ENCODE peak calls at places on chromosome 22, in six cellular contexts. T is H9, G is heart left ventricle, X is uterus, Z is HL-60, U is A549. F is an unnamed sample.

GRCh38 chr22:50581950-50582561 is 593 bp downstream of the CHKB start:
- DNase-seq in G (peak; percentile 61), U (no peak), Z (no peak), X (no peak), T (no peak), F (no peak)

GRCh38 chr22:48489551-48490512 is 1337.8 kb downstream of the BRD1 start:
- DNase-seq in Z (no peak), U (peak; percentile 23), T (peak; percentile 30), G (no peak), X (peak; percentile 5), F (no peak)

GRCh38 chr22:19641254-19641982 is 72.9 kb upstream of the SEPTIN5 start:
- DNase-seq in X (no peak), Z (no peak), G (no peak), T (peak; percentile 88), U (peak; percentile 36), F (no peak)

GRCh38 chr22:47808236-47808845 is 1045.9 kb downstream of the TBC1D22A start:
- DNase-seq in X (no peak), T (no peak), Z (no peak), U (no peak), G (no peak), F (no peak)

GRCh38 chr22:50277761-50278160 is 7.6 kb upstream of the MAPK11 start:
- DNase-seq in G (no peak), U (no peak), X (no peak), Z (no peak), T (no peak), F (no peak)

GRCh38 chr22:49327411-49327810 is 500.3 kb downstream of the BRD1 start:
- DNase-seq in T (no peak), Z (no peak), G (no peak), U (no peak), X (no peak), F (no peak)

GRCh38 chr22:49269928-49270327 is 557.7 kb downstream of the BRD1 start:
- DNase-seq in G (no peak), Z (no peak), T (peak; percentile 59), U (no peak), X (no peak), F (no peak)

GRCh38 chr22:17580461-17581031 is 17.2 kb downstream of the SLC25A18 start:
- DNase-seq in X (no peak), U (no peak), T (peak; percentile 69), Z (no peak), G (no peak), F (no peak)

GRCh38 chr22:29080061-29080975 is 7.5 kb downstream of the KREMEN1 start:
- DNase-seq in T (no peak), G (peak; percentile 51), X (no peak), U (no peak), Z (no peak), F (no peak)

GRCh38 chr22:23225724-23226496 is 45.6 kb downstream of the BCR start:
- DNase-seq in X (peak; percentile 44), G (peak; percentile 53), T (no peak), Z (no peak), U (peak; percentile 24), F (no peak)

DNA sequence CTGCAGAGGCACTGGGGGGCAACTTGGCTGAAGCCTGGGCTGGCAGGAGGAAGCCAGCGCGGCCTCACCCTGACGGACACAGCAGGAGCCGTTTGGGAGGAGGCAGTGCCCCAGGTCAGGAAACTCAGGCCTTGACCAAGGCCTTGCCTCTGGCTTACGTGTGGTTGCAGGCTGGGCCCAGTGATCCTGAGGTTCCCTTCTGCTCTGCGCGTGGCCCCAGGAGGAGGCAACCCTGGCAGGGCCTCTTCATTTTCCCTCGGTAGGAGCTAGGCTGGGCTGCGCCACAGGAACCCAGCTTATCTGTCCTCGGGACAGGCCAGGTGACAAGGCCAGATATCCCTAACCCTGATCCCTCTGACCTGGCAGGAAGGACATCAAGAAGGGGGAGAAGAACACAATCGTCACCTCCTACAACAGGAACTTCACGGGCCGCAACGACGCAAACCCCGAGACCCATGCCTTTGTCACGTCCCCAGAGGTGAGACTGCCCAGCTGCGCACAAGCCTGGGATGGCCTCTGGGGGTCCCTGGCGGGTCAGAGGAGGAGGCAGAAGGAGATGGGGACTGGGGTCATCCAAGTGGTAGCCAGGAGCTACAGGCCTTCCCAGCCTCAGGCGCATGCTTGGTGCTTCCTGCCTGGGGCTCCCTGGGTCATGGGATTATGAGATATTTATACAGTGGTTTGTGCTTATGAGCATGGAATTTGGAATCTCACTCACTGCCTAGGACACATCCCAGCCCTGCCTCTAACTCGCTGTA is 20.6 kb downstream of the POLR3H start:
- DNase-seq in X (no peak), T (peak; percentile 58), Z (no peak), U (no peak), G (peak; percentile 62), F (no peak)
- H3K27ac ChIP-seq in X (peak overlapping the region; percentile 85), T (no peak overlapping the region), Z (no peak overlapping the region), U (peak overlapping the region; percentile 16), G (peak overlapping the region; percentile 80), F (peak overlapping the region; percentile 82)

DNA sequence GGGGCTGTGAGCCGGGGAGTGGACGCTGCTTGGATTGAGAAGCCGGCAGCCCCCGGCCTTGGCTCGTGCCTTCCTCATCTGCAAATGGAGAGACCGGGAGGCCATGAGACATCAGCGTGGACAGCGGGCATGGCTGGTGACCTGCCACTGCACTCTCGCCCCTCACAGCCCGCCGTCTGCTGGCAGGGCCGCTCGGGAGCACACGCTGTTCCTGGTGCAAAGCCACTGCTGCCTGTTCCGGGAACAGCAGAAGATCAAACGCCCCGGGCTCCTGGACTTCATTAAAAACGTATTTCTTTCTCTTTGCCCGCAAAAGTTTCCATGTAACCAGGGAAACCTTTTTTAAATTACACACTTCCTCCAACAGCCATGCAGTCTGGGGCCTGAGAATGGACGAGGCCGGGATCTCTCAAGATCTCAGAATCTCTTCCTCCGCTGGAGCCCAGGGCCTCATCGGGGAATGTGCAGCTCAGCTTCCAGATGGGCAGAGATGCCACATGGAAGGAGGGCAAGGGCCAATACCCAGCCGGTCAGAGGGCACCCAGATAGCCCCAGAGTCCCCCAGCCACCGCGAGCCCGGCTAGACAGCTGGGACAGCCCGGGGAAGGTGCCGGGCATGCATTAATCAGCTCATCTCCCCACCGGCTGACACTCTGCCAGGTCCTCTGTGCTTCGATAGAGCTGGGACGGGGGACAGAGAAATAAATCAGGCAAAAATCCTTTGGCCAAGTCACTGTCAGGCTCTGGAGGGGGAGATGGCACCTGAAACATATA is 62.9 kb upstream of the PRR5 start:
- DNase-seq in X (no peak), U (no peak), G (no peak), T (no peak), Z (no peak), F (no peak)
- H3K27ac ChIP-seq in X (peak overlapping the region; percentile 44), U (no peak overlapping the region), G (no peak overlapping the region), T (no peak overlapping the region), Z (no peak overlapping the region), F (no peak overlapping the region)

DNA sequence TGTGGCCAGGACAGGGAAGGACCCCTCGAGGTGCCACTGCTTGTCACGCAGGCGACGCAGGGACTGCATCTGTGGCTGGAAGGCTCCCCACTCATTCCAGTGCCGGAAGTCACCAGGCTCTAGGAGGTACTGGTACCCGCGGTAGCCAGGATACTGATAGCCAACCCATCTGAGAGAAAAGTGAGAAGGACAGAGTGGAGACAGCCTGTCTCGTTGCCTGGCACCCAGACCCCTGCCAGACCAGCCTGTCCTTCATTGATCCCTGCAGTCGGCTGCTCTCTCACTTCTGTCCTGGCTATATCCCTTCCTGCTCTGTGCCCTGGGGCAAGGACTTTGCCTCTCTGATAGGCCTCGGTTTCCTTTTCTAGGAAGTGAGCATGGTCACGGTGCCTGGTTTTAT is 9.6 kb upstream of the TPST2 start:
- DNase-seq in Z (no peak), U (no peak), X (no peak), T (no peak), G (no peak), F (no peak)
- H3K27ac ChIP-seq in Z (no peak overlapping the region), U (no peak overlapping the region), X (no peak overlapping the region), T (no peak overlapping the region), G (no peak overlapping the region), F (no peak overlapping the region)

GRCh38 chr22:43827926-43828710 is 16.0 kb upstream of the EFCAB6 start:
- DNase-seq in X (no peak), G (no peak), Z (no peak), U (no peak), T (peak; percentile 25), F (no peak)

GRCh38 chr22:43828711-43829447 is 16.8 kb upstream of the EFCAB6 start:
- DNase-seq in T (peak; percentile 64), U (no peak), Z (no peak), G (peak; percentile 93), X (no peak), F (no peak)

GRCh38 chr22:43830931-43831560 is 18.9 kb upstream of the EFCAB6 start:
- DNase-seq in X (no peak), U (no peak), T (no peak), G (no peak), Z (no peak), F (no peak)

GRCh38 chr22:43829904-43830851 is 18.1 kb upstream of the EFCAB6 start:
- DNase-seq in Z (no peak), U (no peak), X (no peak), G (peak; percentile 93), T (no peak), F (no peak)

GRCh38 chr22:43829448-43829821 is 17.3 kb upstream of the EFCAB6 start:
- DNase-seq in Z (no peak), U (no peak), X (no peak), G (peak; percentile 73), T (no peak), F (no peak)
- H3K27ac ChIP-seq in Z (no peak overlapping the region), U (no peak overlapping the region), X (no peak overlapping the region), G (peak overlapping the region; percentile 75), T (no peak overlapping the region), F (no peak overlapping the region)

DNA sequence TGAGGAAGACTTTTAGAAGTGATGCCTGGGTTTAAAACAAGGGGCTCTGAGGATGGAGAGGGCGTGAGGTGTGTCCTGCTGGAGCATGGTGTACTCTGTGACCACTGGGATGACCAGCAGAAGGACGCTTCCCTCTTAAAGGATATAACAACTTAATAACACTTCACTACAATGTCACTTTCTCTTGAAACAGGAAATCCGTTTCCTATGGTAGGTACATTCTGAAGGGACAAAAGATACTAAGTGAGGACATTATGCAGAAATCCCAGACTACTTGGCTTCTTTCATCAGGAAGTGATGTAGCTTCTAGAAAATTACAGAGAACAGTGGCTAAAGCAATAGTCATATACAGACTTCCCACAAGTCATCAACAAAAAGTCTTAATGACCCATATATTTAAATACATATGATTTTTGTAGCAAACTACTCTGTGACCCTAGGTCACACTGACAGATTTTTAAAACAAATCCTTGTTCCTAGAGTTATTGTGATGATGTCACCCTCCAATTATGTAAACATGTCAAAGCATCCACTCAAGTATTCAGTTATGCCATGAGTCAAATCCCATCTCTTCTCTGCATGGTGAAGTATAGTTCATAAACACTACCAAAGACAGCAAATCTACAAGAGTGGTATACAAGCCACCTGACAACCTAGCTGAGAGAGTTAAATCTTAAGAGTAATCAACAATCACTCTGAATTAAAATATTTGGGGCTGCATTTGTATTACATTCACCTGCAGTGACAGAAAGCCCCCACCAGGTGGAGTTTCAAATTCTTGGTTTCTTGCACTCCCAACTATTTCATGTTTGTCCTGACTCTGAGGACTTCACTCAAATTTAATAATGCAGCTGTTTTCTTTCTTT is 32.8 kb downstream of the PITPNB start:
- DNase-seq in G (no peak), T (no peak), X (peak; percentile 57), Z (no peak), U (peak; percentile 44), F (no peak)
- H3K27ac ChIP-seq in G (peak overlapping the region; percentile 51), T (no peak overlapping the region), X (peak overlapping the region; percentile 36), Z (no peak overlapping the region), U (no peak overlapping the region), F (no peak overlapping the region)